ENCODE peak calls at places on chromosomes 3 and 15, in four cellular contexts. One of them, this sample, is unnamed.

GRCh38 chr3:62365311-62366092 is 7.8 kb downstream of the FEZF2 start:
- DNase-seq in amniotic stem cell: no peak
- DNase-seq in germinal center: no peak
- DNase-seq in colonic mucosa: no peak
- DNase-seq in this sample: no peak

GRCh38 chr3:179037361-179037760 is 34.2 kb downstream of the ZMAT3 start:
- DNase-seq in amniotic stem cell: peak; percentile 91
- DNase-seq in germinal center: no peak
- DNase-seq in colonic mucosa: peak; percentile 22
- DNase-seq in this sample: no peak

GRCh38 chr3:20096135-20096685 is 56.0 kb downstream of the KAT2B start:
- DNase-seq in amniotic stem cell: no peak
- DNase-seq in germinal center: no peak
- DNase-seq in colonic mucosa: no peak
- DNase-seq in this sample: no peak

GRCh38 chr3:63964287-63965073 is 52.3 kb upstream of the SCAANT1 start:
- DNase-seq in amniotic stem cell: no peak
- DNase-seq in germinal center: no peak
- DNase-seq in colonic mucosa: peak; percentile 30
- DNase-seq in this sample: no peak

GRCh38 chr3:42831321-42831713 is 22.1 kb downstream of the ACKR2 start:
- DNase-seq in amniotic stem cell: no peak
- DNase-seq in germinal center: peak; percentile 72
- DNase-seq in colonic mucosa: peak; percentile 90
- DNase-seq in this sample: peak; percentile 79

GRCh38 chr3:169527539-169527938 is 136.0 kb downstream of the MECOM start:
- DNase-seq in amniotic stem cell: no peak
- DNase-seq in germinal center: no peak
- DNase-seq in colonic mucosa: no peak
- DNase-seq in this sample: no peak

GRCh38 chr15:56752986-56753385 is 19.7 kb upstream of the ZNF280D start:
- DNase-seq in amniotic stem cell: no peak
- DNase-seq in germinal center: no peak
- DNase-seq in colonic mucosa: no peak
- DNase-seq in this sample: no peak

GRCh38 chr3:23590424-23590823 is 215.3 kb upstream of the UBE2E1 start:
- DNase-seq in amniotic stem cell: no peak
- DNase-seq in germinal center: no peak
- DNase-seq in colonic mucosa: no peak
- DNase-seq in this sample: no peak

GRCh38 chr15:63946524-63947065 is 99.7 kb downstream of the DAPK2 start:
- DNase-seq in amniotic stem cell: no peak
- DNase-seq in germinal center: no peak
- DNase-seq in colonic mucosa: no peak
- DNase-seq in this sample: no peak

GRCh38 chr3:179373938-179374337 is 26.4 kb downstream of the MFN1 start:
- DNase-seq in amniotic stem cell: no peak
- DNase-seq in germinal center: no peak
- DNase-seq in colonic mucosa: no peak
- DNase-seq in this sample: no peak

GRCh38 chr3:61574854-61575253 is 13.5 kb downstream of the PTPRG start:
- DNase-seq in amniotic stem cell: no peak
- DNase-seq in germinal center: no peak
- DNase-seq in colonic mucosa: no peak
- DNase-seq in this sample: no peak

GRCh38 chr3:191952186-191952585 is 491.2 kb downstream of the PYDC2 start:
- DNase-seq in amniotic stem cell: no peak
- DNase-seq in germinal center: no peak
- DNase-seq in colonic mucosa: no peak
- DNase-seq in this sample: no peak

GRCh38 chr3:14898929-14899328 is 48.5 kb upstream of the NR2C2 start:
- DNase-seq in amniotic stem cell: no peak
- DNase-seq in germinal center: no peak
- DNase-seq in colonic mucosa: no peak
- DNase-seq in this sample: peak; percentile 52

This sample was measured in small intestine.